ENCODE peak calls at places on chromosomes 13 and 19, in seven cellular contexts. One of them, this sample, is unnamed.

GRCh38 chr13:24280722-24281121 is 28.7 kb upstream of the C1QTNF9 start:
- DNase-seq in HCT116: no peak
- DNase-seq in breast epithelium: no peak
- DNase-seq in H9: no peak
- DNase-seq in glutamatergic neuron: no peak
- DNase-seq in coronary artery: peak
- DNase-seq in cardiac muscle cell: no peak
- DNase-seq in this sample: no peak

GRCh38 chr19:18488403-18488723 is 33.5 kb downstream of the ELL start:
- DNase-seq in HCT116: no peak
- DNase-seq in breast epithelium: no peak
- DNase-seq in H9: no peak
- DNase-seq in glutamatergic neuron: no peak
- DNase-seq in coronary artery: no peak
- DNase-seq in cardiac muscle cell: no peak
- DNase-seq in this sample: no peak

GRCh38 chr19:18470153-18470552 is 32.2 kb upstream of the ISYNA1 start:
- DNase-seq in HCT116: no peak
- DNase-seq in breast epithelium: no peak
- DNase-seq in H9: peak
- DNase-seq in glutamatergic neuron: peak
- DNase-seq in coronary artery: no peak
- DNase-seq in cardiac muscle cell: peak
- DNase-seq in this sample: peak

GRCh38 chr13:48534911-48535501 is 2.1 kb upstream of the RCBTB2 start:
- DNase-seq in HCT116: no peak
- DNase-seq in breast epithelium: no peak
- DNase-seq in H9: no peak
- DNase-seq in glutamatergic neuron: no peak
- DNase-seq in coronary artery: no peak
- DNase-seq in cardiac muscle cell: no peak
- DNase-seq in this sample: no peak

GRCh38 chr13:83162493-83162892 is 719.8 kb downstream of the SLITRK1 start:
- DNase-seq in HCT116: no peak
- DNase-seq in breast epithelium: no peak
- DNase-seq in H9: no peak
- DNase-seq in glutamatergic neuron: no peak
- DNase-seq in coronary artery: no peak
- DNase-seq in cardiac muscle cell: peak
- DNase-seq in this sample: no peak

GRCh38 chr19:51354103-51354741 is 12.0 kb downstream of the ETFB start:
- DNase-seq in HCT116: no peak
- DNase-seq in breast epithelium: no peak
- DNase-seq in H9: peak
- DNase-seq in glutamatergic neuron: peak
- DNase-seq in coronary artery: no peak
- DNase-seq in cardiac muscle cell: no peak
- DNase-seq in this sample: no peak

GRCh38 chr19:16420781-16421386 is 50.9 kb downstream of the EPS15L1 start:
- DNase-seq in HCT116: no peak
- DNase-seq in breast epithelium: no peak
- DNase-seq in H9: peak
- DNase-seq in glutamatergic neuron: no peak
- DNase-seq in coronary artery: no peak
- DNase-seq in cardiac muscle cell: peak
- DNase-seq in this sample: no peak

GRCh38 chr19:32798201-32798600 is 71.4 kb downstream of the SLC7A9 start:
- DNase-seq in HCT116: no peak
- DNase-seq in breast epithelium: no peak
- DNase-seq in H9: no peak
- DNase-seq in glutamatergic neuron: no peak
- DNase-seq in coronary artery: no peak
- DNase-seq in cardiac muscle cell: peak
- DNase-seq in this sample: no peak

GRCh38 chr13:24693862-24694471 is 13.8 kb downstream of the ATP12A start:
- DNase-seq in HCT116: peak
- DNase-seq in breast epithelium: no peak
- DNase-seq in H9: peak
- DNase-seq in glutamatergic neuron: peak
- DNase-seq in coronary artery: no peak
- DNase-seq in cardiac muscle cell: peak
- DNase-seq in this sample: peak

GRCh38 chr19:35345671-35346111 is 2.0 kb upstream of the FFAR1 start:
- DNase-seq in HCT116: no peak
- DNase-seq in breast epithelium: peak
- DNase-seq in H9: peak
- DNase-seq in glutamatergic neuron: no peak
- DNase-seq in coronary artery: peak
- DNase-seq in cardiac muscle cell: no peak
- DNase-seq in this sample: peak

DNA sequence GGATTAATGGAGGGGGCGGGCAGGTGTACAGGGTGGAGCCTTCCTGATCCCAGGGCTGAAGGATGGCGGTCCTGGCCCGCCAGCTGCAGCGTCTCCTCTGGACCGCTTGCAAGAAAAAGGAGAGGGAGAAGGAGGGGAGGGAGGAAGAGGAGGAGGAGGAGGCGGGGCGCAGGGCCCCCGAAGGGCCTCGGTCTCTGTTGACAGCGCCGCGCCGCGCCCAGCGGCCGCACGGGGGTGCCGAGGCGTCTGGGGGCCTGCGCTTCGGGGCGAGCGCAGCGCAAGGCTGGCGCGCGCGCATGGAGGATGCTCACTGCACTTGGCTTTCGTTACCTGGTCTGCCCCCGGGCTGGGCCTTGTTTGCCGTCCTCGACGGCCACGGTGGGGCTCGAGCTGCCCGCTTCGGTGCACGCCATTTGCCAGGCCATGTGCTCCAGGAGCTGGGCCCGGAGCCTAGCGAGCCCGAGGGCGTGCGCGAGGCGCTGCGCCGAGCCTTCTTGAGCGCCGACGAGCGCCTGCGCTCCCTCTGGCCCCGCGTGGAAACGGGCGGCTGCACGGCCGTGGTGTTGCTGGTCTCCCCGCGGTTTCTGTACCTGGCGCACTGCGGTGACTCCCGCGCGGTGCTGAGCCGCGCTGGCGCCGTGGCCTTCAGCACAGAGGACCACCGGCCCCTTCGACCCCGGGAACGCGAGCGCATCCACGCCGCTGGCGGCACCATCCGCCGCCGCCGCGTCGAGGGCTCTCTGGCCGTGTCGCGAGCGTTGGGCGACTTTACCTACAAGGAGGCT is at the start of gene PPM1N:
- DNase-seq in HCT116: no peak
- DNase-seq in breast epithelium: no peak
- DNase-seq in H9: peak
- DNase-seq in glutamatergic neuron: peak
- DNase-seq in coronary artery: no peak
- DNase-seq in cardiac muscle cell: peak
- DNase-seq in this sample: peak
- TF ChIP-seq CTCF in HCT116: no peak
- TF ChIP-seq CTCF in breast epithelium: no peak
- TF ChIP-seq CTCF in H9: peak
- TF ChIP-seq CTCF in glutamatergic neuron: peak
- TF ChIP-seq CTCF in coronary artery: no peak
- TF ChIP-seq CTCF in cardiac muscle cell: peak
- TF ChIP-seq CTCF in this sample: peak

DNA sequence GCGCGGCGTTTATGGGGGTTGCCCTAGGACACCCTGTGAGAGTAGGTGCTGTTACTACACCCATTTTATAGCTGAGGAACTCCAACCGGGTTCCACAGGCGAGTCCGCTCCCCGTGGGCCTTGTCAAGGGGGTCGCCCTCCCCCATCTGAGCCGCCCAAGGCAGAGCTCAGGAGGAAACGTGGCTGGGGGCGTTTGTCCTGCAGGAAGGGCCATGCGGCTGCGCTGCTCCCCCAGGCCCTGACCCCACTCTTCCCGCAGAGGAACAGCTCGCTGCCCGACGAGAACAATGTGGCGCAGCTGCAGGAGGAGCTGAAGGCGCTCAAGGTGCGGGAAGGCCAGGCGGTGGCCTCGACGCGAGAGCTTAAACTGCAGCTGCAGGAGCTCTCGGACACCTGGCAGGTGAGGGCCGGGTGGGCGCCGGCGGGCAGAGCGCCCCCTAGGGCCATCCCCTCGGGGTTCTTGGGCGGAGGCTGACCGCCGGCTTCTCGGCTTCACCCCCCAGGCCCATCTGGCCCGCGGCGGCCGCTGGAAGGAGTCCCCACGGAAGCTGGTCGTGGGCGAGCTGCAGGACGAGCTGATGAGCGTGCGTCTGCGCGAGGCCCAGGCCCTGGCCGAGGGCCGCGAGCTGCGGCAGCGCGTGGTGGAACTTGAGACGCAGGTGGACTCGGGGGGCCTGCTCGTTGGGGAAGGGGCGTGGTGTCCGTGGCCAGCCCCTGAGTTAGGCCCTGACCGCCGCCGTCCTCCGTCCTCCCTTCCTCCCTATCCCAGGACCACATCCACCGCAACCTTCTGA is 12.4 kb downstream of the PRR36 start:
- DNase-seq in HCT116: no peak
- DNase-seq in breast epithelium: no peak
- DNase-seq in H9: peak
- DNase-seq in glutamatergic neuron: peak
- DNase-seq in coronary artery: no peak
- DNase-seq in cardiac muscle cell: no peak
- DNase-seq in this sample: no peak
- TF ChIP-seq CTCF in HCT116: no peak
- TF ChIP-seq CTCF in breast epithelium: no peak
- TF ChIP-seq CTCF in H9: peak
- TF ChIP-seq CTCF in glutamatergic neuron: no peak
- TF ChIP-seq CTCF in coronary artery: no peak
- TF ChIP-seq CTCF in cardiac muscle cell: no peak
- TF ChIP-seq CTCF in this sample: peak

DNA sequence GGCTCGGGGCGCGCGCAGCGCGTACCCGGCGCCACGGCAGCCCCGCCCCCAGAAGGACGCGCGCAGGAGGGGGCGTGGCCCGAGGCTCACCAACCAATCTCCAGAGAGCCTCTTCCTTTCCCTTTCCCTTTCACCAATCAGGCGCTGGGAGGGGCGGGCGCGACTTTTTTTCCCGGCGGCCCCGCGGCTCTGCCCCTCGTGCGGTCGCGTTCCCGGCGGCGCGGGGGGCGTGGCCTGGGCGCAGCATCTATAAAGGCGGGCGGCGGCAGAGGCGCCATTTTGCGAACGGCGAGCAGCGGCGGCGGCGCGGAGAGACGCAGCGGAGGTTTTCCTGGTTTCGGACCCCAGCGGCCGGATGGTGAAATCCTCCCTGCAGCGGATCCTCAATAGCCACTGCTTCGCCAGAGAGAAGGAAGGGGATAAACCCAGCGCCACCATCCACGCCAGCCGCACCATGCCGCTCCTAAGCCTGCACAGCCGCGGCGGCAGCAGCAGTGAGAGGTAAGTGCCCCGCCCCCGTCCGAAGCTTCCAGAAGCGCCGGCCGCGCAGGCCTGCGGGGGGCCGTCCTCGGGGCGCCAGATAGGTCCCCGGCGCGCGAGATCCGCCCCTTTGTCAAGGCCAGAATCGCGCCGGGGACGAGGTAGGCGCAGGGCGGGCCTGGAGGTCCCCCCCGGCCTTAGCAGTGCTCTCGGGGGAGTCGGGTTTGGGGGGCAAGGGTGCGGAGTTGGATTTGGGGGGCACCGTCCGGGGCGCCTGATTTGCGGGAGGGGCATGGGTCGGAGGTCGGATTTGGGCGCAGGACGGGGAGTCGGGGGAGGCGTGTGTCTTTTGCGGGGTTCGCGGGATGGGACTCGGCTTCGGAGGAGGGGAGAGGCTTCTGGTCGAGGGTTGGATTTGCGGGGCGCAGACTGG is 12.5 kb downstream of the PEAK3 start:
- DNase-seq in HCT116: peak
- DNase-seq in breast epithelium: peak
- DNase-seq in H9: peak
- DNase-seq in glutamatergic neuron: peak
- DNase-seq in coronary artery: peak
- DNase-seq in cardiac muscle cell: peak
- DNase-seq in this sample: peak
- TF ChIP-seq CTCF in HCT116: no peak
- TF ChIP-seq CTCF in breast epithelium: peak
- TF ChIP-seq CTCF in H9: peak
- TF ChIP-seq CTCF in glutamatergic neuron: no peak
- TF ChIP-seq CTCF in coronary artery: no peak
- TF ChIP-seq CTCF in cardiac muscle cell: no peak
- TF ChIP-seq CTCF in this sample: no peak

DNA sequence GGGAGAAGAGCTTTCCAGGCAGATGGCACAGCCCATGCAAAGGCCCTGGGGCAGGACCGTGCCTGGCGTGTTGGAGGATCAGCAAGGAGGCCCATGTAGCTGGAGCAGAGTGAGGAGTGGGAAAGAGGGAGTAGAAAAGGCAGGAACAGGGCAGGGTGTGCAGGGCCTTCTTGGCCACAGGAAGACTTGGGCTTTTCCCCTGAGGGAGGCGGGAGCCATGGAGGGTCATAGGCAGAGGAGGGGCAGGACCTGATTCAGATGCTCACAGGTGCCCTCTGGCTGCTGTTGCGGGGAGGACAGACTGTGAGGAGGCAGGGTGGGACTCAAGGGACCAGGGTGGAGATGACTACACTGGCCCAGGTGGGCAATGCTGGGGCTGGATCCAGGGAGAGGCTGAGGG is 13.8 kb upstream of the PTPRS start:
- DNase-seq in HCT116: no peak
- DNase-seq in breast epithelium: no peak
- DNase-seq in H9: peak
- DNase-seq in glutamatergic neuron: peak
- DNase-seq in coronary artery: no peak
- DNase-seq in cardiac muscle cell: no peak
- DNase-seq in this sample: peak
- TF ChIP-seq CTCF in HCT116: peak
- TF ChIP-seq CTCF in breast epithelium: no peak
- TF ChIP-seq CTCF in H9: peak
- TF ChIP-seq CTCF in glutamatergic neuron: peak
- TF ChIP-seq CTCF in coronary artery: no peak
- TF ChIP-seq CTCF in cardiac muscle cell: peak
- TF ChIP-seq CTCF in this sample: peak